ENCODE peak calls at places on chromosomes 2 and 18, in nine cellular contexts. One of them, this sample, is unnamed.

GRCh38 chr2:65919579-65920188 is 487.3 kb upstream of the SPRED2 start:
- DNase-seq in stromal cell of bone marrow: no peak
- DNase-seq in hippocampal formation: no peak
- DNase-seq in AG10803: no peak
- DNase-seq in SJCRH30: no peak
- DNase-seq in HTR-8/SVneo: no peak
- DNase-seq in central memory CD4-positive, alpha-beta T cell: no peak
- DNase-seq in T-helper 17 cell: no peak
- DNase-seq in stimulated activated CD4-positive, alpha-beta T cell treated with anti-CD3 and anti-CD28 coated beads, Interleukin-12 subunit alpha, Interleukin-12 subunit beta, amount 100 ng/mL, for 48 hours: no peak
- DNase-seq in this sample: no peak

GRCh38 chr2:226366920-226367319 is 432.7 kb downstream of the IRS1 start:
- DNase-seq in stimulated activated CD4-positive, alpha-beta T cell treated with anti-CD3 and anti-CD28 coated beads, Interleukin-12 subunit alpha, Interleukin-12 subunit beta, amount 100 ng/mL, for 48 hours: no peak
- DNase-seq in HTR-8/SVneo: no peak
- DNase-seq in central memory CD4-positive, alpha-beta T cell: no peak
- DNase-seq in SJCRH30: no peak
- DNase-seq in stromal cell of bone marrow: no peak
- DNase-seq in T-helper 17 cell: no peak
- DNase-seq in hippocampal formation: no peak
- DNase-seq in AG10803: no peak
- DNase-seq in this sample: no peak

GRCh38 chr2:73402386-73403103 is 16.9 kb downstream of the ALMS1 start:
- DNase-seq in T-helper 17 cell: no peak
- DNase-seq in AG10803: no peak
- DNase-seq in stromal cell of bone marrow: no peak
- DNase-seq in stimulated activated CD4-positive, alpha-beta T cell treated with anti-CD3 and anti-CD28 coated beads, Interleukin-12 subunit alpha, Interleukin-12 subunit beta, amount 100 ng/mL, for 48 hours: no peak
- DNase-seq in central memory CD4-positive, alpha-beta T cell: no peak
- DNase-seq in hippocampal formation: no peak
- DNase-seq in SJCRH30: no peak
- DNase-seq in HTR-8/SVneo: no peak
- DNase-seq in this sample: no peak

GRCh38 chr18:11219571-11219970 is 70.2 kb upstream of the PIEZO2 start:
- DNase-seq in central memory CD4-positive, alpha-beta T cell: no peak
- DNase-seq in stimulated activated CD4-positive, alpha-beta T cell treated with anti-CD3 and anti-CD28 coated beads, Interleukin-12 subunit alpha, Interleukin-12 subunit beta, amount 100 ng/mL, for 48 hours: no peak
- DNase-seq in hippocampal formation: no peak
- DNase-seq in AG10803: peak
- DNase-seq in HTR-8/SVneo: no peak
- DNase-seq in T-helper 17 cell: no peak
- DNase-seq in SJCRH30: no peak
- DNase-seq in stromal cell of bone marrow: no peak
- DNase-seq in this sample: no peak

GRCh38 chr18:11821643-11822237 is 29.5 kb upstream of the CHMP1B start:
- DNase-seq in AG10803: no peak
- DNase-seq in central memory CD4-positive, alpha-beta T cell: no peak
- DNase-seq in stimulated activated CD4-positive, alpha-beta T cell treated with anti-CD3 and anti-CD28 coated beads, Interleukin-12 subunit alpha, Interleukin-12 subunit beta, amount 100 ng/mL, for 48 hours: no peak
- DNase-seq in SJCRH30: no peak
- DNase-seq in hippocampal formation: no peak
- DNase-seq in T-helper 17 cell: no peak
- DNase-seq in HTR-8/SVneo: no peak
- DNase-seq in stromal cell of bone marrow: no peak
- DNase-seq in this sample: no peak

GRCh38 chr2:120632796-120633646 is 102.6 kb upstream of the GLI2 start:
- DNase-seq in AG10803: no peak
- DNase-seq in stromal cell of bone marrow: no peak
- DNase-seq in hippocampal formation: no peak
- DNase-seq in stimulated activated CD4-positive, alpha-beta T cell treated with anti-CD3 and anti-CD28 coated beads, Interleukin-12 subunit alpha, Interleukin-12 subunit beta, amount 100 ng/mL, for 48 hours: no peak
- DNase-seq in HTR-8/SVneo: no peak
- DNase-seq in SJCRH30: no peak
- DNase-seq in T-helper 17 cell: no peak
- DNase-seq in central memory CD4-positive, alpha-beta T cell: no peak
- DNase-seq in this sample: no peak

GRCh38 chr2:185128331-185128730 is 530.0 kb downstream of the ZNF804A start:
- DNase-seq in stromal cell of bone marrow: no peak
- DNase-seq in HTR-8/SVneo: no peak
- DNase-seq in T-helper 17 cell: no peak
- DNase-seq in AG10803: no peak
- DNase-seq in hippocampal formation: no peak
- DNase-seq in stimulated activated CD4-positive, alpha-beta T cell treated with anti-CD3 and anti-CD28 coated beads, Interleukin-12 subunit alpha, Interleukin-12 subunit beta, amount 100 ng/mL, for 48 hours: no peak
- DNase-seq in central memory CD4-positive, alpha-beta T cell: no peak
- DNase-seq in SJCRH30: peak
- DNase-seq in this sample: no peak

GRCh38 chr2:102229141-102229764 is 42.4 kb downstream of the IL1RL2 start:
- DNase-seq in stimulated activated CD4-positive, alpha-beta T cell treated with anti-CD3 and anti-CD28 coated beads, Interleukin-12 subunit alpha, Interleukin-12 subunit beta, amount 100 ng/mL, for 48 hours: no peak
- DNase-seq in HTR-8/SVneo: no peak
- DNase-seq in hippocampal formation: no peak
- DNase-seq in SJCRH30: no peak
- DNase-seq in central memory CD4-positive, alpha-beta T cell: no peak
- DNase-seq in T-helper 17 cell: no peak
- DNase-seq in stromal cell of bone marrow: peak
- DNase-seq in AG10803: no peak
- DNase-seq in this sample: no peak

GRCh38 chr18:62001396-62001795 is 108.6 kb upstream of the RNF152 start:
- DNase-seq in hippocampal formation: no peak
- DNase-seq in HTR-8/SVneo: no peak
- DNase-seq in AG10803: no peak
- DNase-seq in stimulated activated CD4-positive, alpha-beta T cell treated with anti-CD3 and anti-CD28 coated beads, Interleukin-12 subunit alpha, Interleukin-12 subunit beta, amount 100 ng/mL, for 48 hours: no peak
- DNase-seq in stromal cell of bone marrow: no peak
- DNase-seq in central memory CD4-positive, alpha-beta T cell: no peak
- DNase-seq in T-helper 17 cell: no peak
- DNase-seq in SJCRH30: no peak
- DNase-seq in this sample: no peak

GRCh38 chr2:193461431-193461946 is 1266.8 kb upstream of the TMEFF2 start:
- DNase-seq in stromal cell of bone marrow: no peak
- DNase-seq in AG10803: no peak
- DNase-seq in central memory CD4-positive, alpha-beta T cell: no peak
- DNase-seq in stimulated activated CD4-positive, alpha-beta T cell treated with anti-CD3 and anti-CD28 coated beads, Interleukin-12 subunit alpha, Interleukin-12 subunit beta, amount 100 ng/mL, for 48 hours: no peak
- DNase-seq in hippocampal formation: no peak
- DNase-seq in HTR-8/SVneo: no peak
- DNase-seq in T-helper 17 cell: no peak
- DNase-seq in SJCRH30: no peak
- DNase-seq in this sample: no peak

GRCh38 chr2:162676515-162676914 is 162.1 kb downstream of the KCNH7 start:
- DNase-seq in SJCRH30: no peak
- DNase-seq in stimulated activated CD4-positive, alpha-beta T cell treated with anti-CD3 and anti-CD28 coated beads, Interleukin-12 subunit alpha, Interleukin-12 subunit beta, amount 100 ng/mL, for 48 hours: no peak
- DNase-seq in HTR-8/SVneo: no peak
- DNase-seq in AG10803: no peak
- DNase-seq in T-helper 17 cell: no peak
- DNase-seq in hippocampal formation: no peak
- DNase-seq in stromal cell of bone marrow: no peak
- DNase-seq in central memory CD4-positive, alpha-beta T cell: no peak
- DNase-seq in this sample: no peak

GRCh38 chr2:2565671-2566070 is 234.6 kb upstream of the MYT1L start:
- DNase-seq in SJCRH30: no peak
- DNase-seq in HTR-8/SVneo: no peak
- DNase-seq in central memory CD4-positive, alpha-beta T cell: no peak
- DNase-seq in AG10803: no peak
- DNase-seq in stromal cell of bone marrow: no peak
- DNase-seq in stimulated activated CD4-positive, alpha-beta T cell treated with anti-CD3 and anti-CD28 coated beads, Interleukin-12 subunit alpha, Interleukin-12 subunit beta, amount 100 ng/mL, for 48 hours: no peak
- DNase-seq in T-helper 17 cell: no peak
- DNase-seq in hippocampal formation: no peak
- DNase-seq in this sample: no peak

GRCh38 chr18:35905436-35905835 is 67.0 kb upstream of the RMP24 start:
- DNase-seq in hippocampal formation: no peak
- DNase-seq in AG10803: no peak
- DNase-seq in central memory CD4-positive, alpha-beta T cell: no peak
- DNase-seq in stromal cell of bone marrow: no peak
- DNase-seq in stimulated activated CD4-positive, alpha-beta T cell treated with anti-CD3 and anti-CD28 coated beads, Interleukin-12 subunit alpha, Interleukin-12 subunit beta, amount 100 ng/mL, for 48 hours: no peak
- DNase-seq in SJCRH30: no peak
- DNase-seq in HTR-8/SVneo: no peak
- DNase-seq in T-helper 17 cell: no peak
- DNase-seq in this sample: no peak

GRCh38 chr2:128503358-128504241 is 184.9 kb upstream of the HS6ST1 start:
- DNase-seq in AG10803: no peak
- DNase-seq in hippocampal formation: no peak
- DNase-seq in HTR-8/SVneo: no peak
- DNase-seq in stimulated activated CD4-positive, alpha-beta T cell treated with anti-CD3 and anti-CD28 coated beads, Interleukin-12 subunit alpha, Interleukin-12 subunit beta, amount 100 ng/mL, for 48 hours: no peak
- DNase-seq in T-helper 17 cell: no peak
- DNase-seq in central memory CD4-positive, alpha-beta T cell: no peak
- DNase-seq in SJCRH30: no peak
- DNase-seq in stromal cell of bone marrow: no peak
- DNase-seq in this sample: no peak

GRCh38 chr2:235728401-235729181 is 234.7 kb downstream of the AGAP1 start:
- DNase-seq in SJCRH30: no peak
- DNase-seq in HTR-8/SVneo: no peak
- DNase-seq in hippocampal formation: peak
- DNase-seq in stimulated activated CD4-positive, alpha-beta T cell treated with anti-CD3 and anti-CD28 coated beads, Interleukin-12 subunit alpha, Interleukin-12 subunit beta, amount 100 ng/mL, for 48 hours: no peak
- DNase-seq in stromal cell of bone marrow: no peak
- DNase-seq in AG10803: no peak
- DNase-seq in T-helper 17 cell: no peak
- DNase-seq in central memory CD4-positive, alpha-beta T cell: no peak
- DNase-seq in this sample: no peak

GRCh38 chr2:101388232-101388631 is 929 bp upstream of the CREG2 start:
- DNase-seq in stimulated activated CD4-positive, alpha-beta T cell treated with anti-CD3 and anti-CD28 coated beads, Interleukin-12 subunit alpha, Interleukin-12 subunit beta, amount 100 ng/mL, for 48 hours: no peak
- DNase-seq in HTR-8/SVneo: peak
- DNase-seq in AG10803: peak
- DNase-seq in stromal cell of bone marrow: peak
- DNase-seq in T-helper 17 cell: no peak
- DNase-seq in SJCRH30: no peak
- DNase-seq in hippocampal formation: no peak
- DNase-seq in central memory CD4-positive, alpha-beta T cell: no peak
- DNase-seq in this sample: peak

GRCh38 chr2:64637000-64637628 is 16.6 kb downstream of the SERTAD2 start:
- DNase-seq in T-helper 17 cell: no peak
- DNase-seq in central memory CD4-positive, alpha-beta T cell: no peak
- DNase-seq in stimulated activated CD4-positive, alpha-beta T cell treated with anti-CD3 and anti-CD28 coated beads, Interleukin-12 subunit alpha, Interleukin-12 subunit beta, amount 100 ng/mL, for 48 hours: no peak
- DNase-seq in stromal cell of bone marrow: no peak
- DNase-seq in AG10803: no peak
- DNase-seq in hippocampal formation: no peak
- DNase-seq in HTR-8/SVneo: no peak
- DNase-seq in SJCRH30: no peak
- DNase-seq in this sample: no peak

GRCh38 chr18:51490860-51491259 is 293.4 kb upstream of the MEX3C start:
- DNase-seq in T-helper 17 cell: no peak
- DNase-seq in SJCRH30: no peak
- DNase-seq in AG10803: no peak
- DNase-seq in hippocampal formation: no peak
- DNase-seq in HTR-8/SVneo: no peak
- DNase-seq in stromal cell of bone marrow: no peak
- DNase-seq in central memory CD4-positive, alpha-beta T cell: no peak
- DNase-seq in stimulated activated CD4-positive, alpha-beta T cell treated with anti-CD3 and anti-CD28 coated beads, Interleukin-12 subunit alpha, Interleukin-12 subunit beta, amount 100 ng/mL, for 48 hours: no peak
- DNase-seq in this sample: no peak

GRCh38 chr2:24429711-24430110 is 61.3 kb upstream of the NCOA1 start:
- DNase-seq in stimulated activated CD4-positive, alpha-beta T cell treated with anti-CD3 and anti-CD28 coated beads, Interleukin-12 subunit alpha, Interleukin-12 subunit beta, amount 100 ng/mL, for 48 hours: no peak
- DNase-seq in stromal cell of bone marrow: no peak
- DNase-seq in T-helper 17 cell: no peak
- DNase-seq in HTR-8/SVneo: no peak
- DNase-seq in AG10803: peak
- DNase-seq in central memory CD4-positive, alpha-beta T cell: no peak
- DNase-seq in SJCRH30: peak
- DNase-seq in hippocampal formation: no peak
- DNase-seq in this sample: peak

GRCh38 chr2:200635251-200635650 is 49.4 kb downstream of the AOX1 start:
- DNase-seq in stromal cell of bone marrow: no peak
- DNase-seq in central memory CD4-positive, alpha-beta T cell: no peak
- DNase-seq in AG10803: no peak
- DNase-seq in hippocampal formation: no peak
- DNase-seq in HTR-8/SVneo: no peak
- DNase-seq in T-helper 17 cell: no peak
- DNase-seq in SJCRH30: no peak
- DNase-seq in stimulated activated CD4-positive, alpha-beta T cell treated with anti-CD3 and anti-CD28 coated beads, Interleukin-12 subunit alpha, Interleukin-12 subunit beta, amount 100 ng/mL, for 48 hours: no peak
- DNase-seq in this sample: no peak

GRCh38 chr18:52723456-52724065 is 383.6 kb downstream of the DCC start:
- DNase-seq in stromal cell of bone marrow: no peak
- DNase-seq in HTR-8/SVneo: no peak
- DNase-seq in T-helper 17 cell: no peak
- DNase-seq in AG10803: no peak
- DNase-seq in central memory CD4-positive, alpha-beta T cell: no peak
- DNase-seq in stimulated activated CD4-positive, alpha-beta T cell treated with anti-CD3 and anti-CD28 coated beads, Interleukin-12 subunit alpha, Interleukin-12 subunit beta, amount 100 ng/mL, for 48 hours: no peak
- DNase-seq in SJCRH30: no peak
- DNase-seq in hippocampal formation: no peak
- DNase-seq in this sample: no peak

GRCh38 chr2:134628453-134628852 is 90.3 kb downstream of the TMEM163 start:
- DNase-seq in hippocampal formation: no peak
- DNase-seq in stromal cell of bone marrow: no peak
- DNase-seq in stimulated activated CD4-positive, alpha-beta T cell treated with anti-CD3 and anti-CD28 coated beads, Interleukin-12 subunit alpha, Interleukin-12 subunit beta, amount 100 ng/mL, for 48 hours: no peak
- DNase-seq in central memory CD4-positive, alpha-beta T cell: no peak
- DNase-seq in T-helper 17 cell: no peak
- DNase-seq in AG10803: no peak
- DNase-seq in SJCRH30: peak
- DNase-seq in HTR-8/SVneo: no peak
- DNase-seq in this sample: no peak

GRCh38 chr2:16656784-16657391 is 8.7 kb downstream of the CYRIA start:
- DNase-seq in stromal cell of bone marrow: no peak
- DNase-seq in HTR-8/SVneo: no peak
- DNase-seq in stimulated activated CD4-positive, alpha-beta T cell treated with anti-CD3 and anti-CD28 coated beads, Interleukin-12 subunit alpha, Interleukin-12 subunit beta, amount 100 ng/mL, for 48 hours: no peak
- DNase-seq in T-helper 17 cell: no peak
- DNase-seq in AG10803: no peak
- DNase-seq in SJCRH30: no peak
- DNase-seq in hippocampal formation: peak
- DNase-seq in central memory CD4-positive, alpha-beta T cell: no peak
- DNase-seq in this sample: no peak

GRCh38 chr2:28639836-28640235 is 111.8 kb upstream of the PPP1CB start:
- DNase-seq in central memory CD4-positive, alpha-beta T cell: no peak
- DNase-seq in AG10803: no peak
- DNase-seq in stromal cell of bone marrow: no peak
- DNase-seq in hippocampal formation: no peak
- DNase-seq in stimulated activated CD4-positive, alpha-beta T cell treated with anti-CD3 and anti-CD28 coated beads, Interleukin-12 subunit alpha, Interleukin-12 subunit beta, amount 100 ng/mL, for 48 hours: no peak
- DNase-seq in SJCRH30: no peak
- DNase-seq in T-helper 17 cell: no peak
- DNase-seq in HTR-8/SVneo: no peak
- DNase-seq in this sample: no peak

GRCh38 chr2:112465373-112465772 is 16.6 kb upstream of the TTL start:
- DNase-seq in AG10803: peak
- DNase-seq in central memory CD4-positive, alpha-beta T cell: no peak
- DNase-seq in hippocampal formation: no peak
- DNase-seq in T-helper 17 cell: no peak
- DNase-seq in HTR-8/SVneo: no peak
- DNase-seq in stimulated activated CD4-positive, alpha-beta T cell treated with anti-CD3 and anti-CD28 coated beads, Interleukin-12 subunit alpha, Interleukin-12 subunit beta, amount 100 ng/mL, for 48 hours: no peak
- DNase-seq in stromal cell of bone marrow: no peak
- DNase-seq in SJCRH30: no peak
- DNase-seq in this sample: peak

GRCh38 chr2:128422571-128422970 is 103.9 kb upstream of the HS6ST1 start:
- DNase-seq in T-helper 17 cell: no peak
- DNase-seq in SJCRH30: no peak
- DNase-seq in central memory CD4-positive, alpha-beta T cell: no peak
- DNase-seq in AG10803: peak
- DNase-seq in hippocampal formation: no peak
- DNase-seq in HTR-8/SVneo: peak
- DNase-seq in stromal cell of bone marrow: peak
- DNase-seq in stimulated activated CD4-positive, alpha-beta T cell treated with anti-CD3 and anti-CD28 coated beads, Interleukin-12 subunit alpha, Interleukin-12 subunit beta, amount 100 ng/mL, for 48 hours: no peak
- DNase-seq in this sample: peak

GRCh38 chr2:133247613-133248012 is 320.6 kb downstream of the NCKAP5 start:
- DNase-seq in AG10803: no peak
- DNase-seq in T-helper 17 cell: no peak
- DNase-seq in stromal cell of bone marrow: no peak
- DNase-seq in central memory CD4-positive, alpha-beta T cell: no peak
- DNase-seq in stimulated activated CD4-positive, alpha-beta T cell treated with anti-CD3 and anti-CD28 coated beads, Interleukin-12 subunit alpha, Interleukin-12 subunit beta, amount 100 ng/mL, for 48 hours: no peak
- DNase-seq in hippocampal formation: no peak
- DNase-seq in SJCRH30: no peak
- DNase-seq in HTR-8/SVneo: no peak
- DNase-seq in this sample: no peak

GRCh38 chr2:232731470-232731869 is 34.3 kb downstream of the GIGYF2 start:
- DNase-seq in HTR-8/SVneo: no peak
- DNase-seq in hippocampal formation: no peak
- DNase-seq in stromal cell of bone marrow: no peak
- DNase-seq in SJCRH30: no peak
- DNase-seq in T-helper 17 cell: no peak
- DNase-seq in stimulated activated CD4-positive, alpha-beta T cell treated with anti-CD3 and anti-CD28 coated beads, Interleukin-12 subunit alpha, Interleukin-12 subunit beta, amount 100 ng/mL, for 48 hours: no peak
- DNase-seq in central memory CD4-positive, alpha-beta T cell: no peak
- DNase-seq in AG10803: peak
- DNase-seq in this sample: peak

GRCh38 chr2:72994282-72994990 is 77.1 kb downstream of the SFXN5 start:
- DNase-seq in HTR-8/SVneo: no peak
- DNase-seq in T-helper 17 cell: no peak
- DNase-seq in stimulated activated CD4-positive, alpha-beta T cell treated with anti-CD3 and anti-CD28 coated beads, Interleukin-12 subunit alpha, Interleukin-12 subunit beta, amount 100 ng/mL, for 48 hours: no peak
- DNase-seq in SJCRH30: no peak
- DNase-seq in stromal cell of bone marrow: no peak
- DNase-seq in central memory CD4-positive, alpha-beta T cell: no peak
- DNase-seq in hippocampal formation: no peak
- DNase-seq in AG10803: no peak
- DNase-seq in this sample: no peak

GRCh38 chr2:3768960-3769765 is 65.8 kb downstream of the DCDC2C start:
- DNase-seq in stromal cell of bone marrow: no peak
- DNase-seq in central memory CD4-positive, alpha-beta T cell: no peak
- DNase-seq in T-helper 17 cell: no peak
- DNase-seq in HTR-8/SVneo: no peak
- DNase-seq in stimulated activated CD4-positive, alpha-beta T cell treated with anti-CD3 and anti-CD28 coated beads, Interleukin-12 subunit alpha, Interleukin-12 subunit beta, amount 100 ng/mL, for 48 hours: no peak
- DNase-seq in AG10803: no peak
- DNase-seq in hippocampal formation: no peak
- DNase-seq in SJCRH30: no peak
- DNase-seq in this sample: no peak

GRCh38 chr18:70243545-70243944 is 38.1 kb upstream of the RTTN start:
- DNase-seq in stromal cell of bone marrow: no peak
- DNase-seq in hippocampal formation: no peak
- DNase-seq in stimulated activated CD4-positive, alpha-beta T cell treated with anti-CD3 and anti-CD28 coated beads, Interleukin-12 subunit alpha, Interleukin-12 subunit beta, amount 100 ng/mL, for 48 hours: no peak
- DNase-seq in SJCRH30: no peak
- DNase-seq in T-helper 17 cell: no peak
- DNase-seq in HTR-8/SVneo: no peak
- DNase-seq in central memory CD4-positive, alpha-beta T cell: no peak
- DNase-seq in AG10803: no peak
- DNase-seq in this sample: no peak

This sample was measured in fibroblast of lung.